ENCODE peak calls at places on chromosomes 2 and 18, in ten cellular contexts. One of them, this sample, is unnamed.
A peak's percentile ranks its signal among the peaks of the same experiment; 100 is the strongest.

GRCh38 chr2:25700221-25700660 is 26.9 kb upstream of the DTNB start:
- DNase-seq in Kasumi-1: peak; percentile 60
- DNase-seq in sigmoid colon: no peak
- DNase-seq in H9: peak; percentile 39
- DNase-seq in NCI-H510A: no peak
- DNase-seq in posterior vena cava: no peak
- DNase-seq in G401: peak; percentile 83
- DNase-seq in pons: peak; percentile 39
- DNase-seq in endothelial cell of umbilical vein: peak; percentile 73
- DNase-seq in choroid plexus epithelial cell: peak; percentile 66
- DNase-seq in this sample: peak; percentile 52

GRCh38 chr2:110854355-110855081 is 122.1 kb downstream of the ACOXL start:
- DNase-seq in Kasumi-1: peak; percentile 18
- DNase-seq in sigmoid colon: no peak
- DNase-seq in H9: peak; percentile 47
- DNase-seq in NCI-H510A: no peak
- DNase-seq in posterior vena cava: no peak
- DNase-seq in G401: no peak
- DNase-seq in pons: no peak
- DNase-seq in endothelial cell of umbilical vein: no peak
- DNase-seq in choroid plexus epithelial cell: no peak
- DNase-seq in this sample: no peak

GRCh38 chr2:19261061-19261460 is 97.4 kb downstream of the OSR1 start:
- DNase-seq in Kasumi-1: no peak
- DNase-seq in sigmoid colon: no peak
- DNase-seq in H9: no peak
- DNase-seq in NCI-H510A: no peak
- DNase-seq in posterior vena cava: no peak
- DNase-seq in G401: no peak
- DNase-seq in pons: no peak
- DNase-seq in endothelial cell of umbilical vein: no peak
- DNase-seq in choroid plexus epithelial cell: no peak
- DNase-seq in this sample: no peak

GRCh38 chr2:95386031-95386430 is 16.5 kb upstream of the FAHD2A start:
- DNase-seq in Kasumi-1: no peak
- DNase-seq in sigmoid colon: no peak
- DNase-seq in H9: no peak
- DNase-seq in NCI-H510A: no peak
- DNase-seq in posterior vena cava: peak; percentile 62
- DNase-seq in G401: no peak
- DNase-seq in pons: no peak
- DNase-seq in endothelial cell of umbilical vein: no peak
- DNase-seq in choroid plexus epithelial cell: no peak
- DNase-seq in this sample: no peak

GRCh38 chr2:12416600-12416999 is 300.1 kb upstream of the TRIB2 start:
- DNase-seq in Kasumi-1: peak; percentile 35
- DNase-seq in sigmoid colon: peak; percentile 72
- DNase-seq in H9: no peak
- DNase-seq in NCI-H510A: no peak
- DNase-seq in posterior vena cava: no peak
- DNase-seq in G401: no peak
- DNase-seq in pons: no peak
- DNase-seq in endothelial cell of umbilical vein: peak; percentile 57
- DNase-seq in choroid plexus epithelial cell: peak; percentile 82
- DNase-seq in this sample: no peak

GRCh38 chr2:193963472-193964119 is 1693.4 kb upstream of the SLC39A10 start:
- DNase-seq in Kasumi-1: peak; percentile 55
- DNase-seq in sigmoid colon: no peak
- DNase-seq in H9: no peak
- DNase-seq in NCI-H510A: no peak
- DNase-seq in posterior vena cava: no peak
- DNase-seq in G401: no peak
- DNase-seq in pons: peak; percentile 65
- DNase-seq in endothelial cell of umbilical vein: peak; percentile 65
- DNase-seq in choroid plexus epithelial cell: peak; percentile 80
- DNase-seq in this sample: peak; percentile 53

GRCh38 chr18:55847960-55848359 is 260.0 kb upstream of the TCF4 start:
- DNase-seq in Kasumi-1: no peak
- DNase-seq in sigmoid colon: no peak
- DNase-seq in H9: no peak
- DNase-seq in NCI-H510A: no peak
- DNase-seq in posterior vena cava: no peak
- DNase-seq in G401: no peak
- DNase-seq in pons: no peak
- DNase-seq in endothelial cell of umbilical vein: no peak
- DNase-seq in choroid plexus epithelial cell: no peak
- DNase-seq in this sample: no peak

GRCh38 chr18:57436193-57436964 is 1.2 kb downstream of the ONECUT2 start:
- DNase-seq in Kasumi-1: no peak
- DNase-seq in sigmoid colon: no peak
- DNase-seq in H9: no peak
- DNase-seq in NCI-H510A: no peak
- DNase-seq in posterior vena cava: no peak
- DNase-seq in G401: no peak
- DNase-seq in pons: no peak
- DNase-seq in endothelial cell of umbilical vein: no peak
- DNase-seq in choroid plexus epithelial cell: no peak
- DNase-seq in this sample: no peak

GRCh38 chr18:34330308-34330707 is 105.6 kb upstream of the NOL4 start:
- DNase-seq in Kasumi-1: no peak
- DNase-seq in sigmoid colon: no peak
- DNase-seq in H9: no peak
- DNase-seq in NCI-H510A: no peak
- DNase-seq in posterior vena cava: no peak
- DNase-seq in G401: no peak
- DNase-seq in pons: no peak
- DNase-seq in endothelial cell of umbilical vein: no peak
- DNase-seq in choroid plexus epithelial cell: no peak
- DNase-seq in this sample: no peak

GRCh38 chr2:31071741-31072140 is 66.5 kb downstream of the GALNT14 start:
- DNase-seq in Kasumi-1: no peak
- DNase-seq in sigmoid colon: no peak
- DNase-seq in H9: no peak
- DNase-seq in NCI-H510A: no peak
- DNase-seq in posterior vena cava: no peak
- DNase-seq in G401: no peak
- DNase-seq in pons: no peak
- DNase-seq in endothelial cell of umbilical vein: no peak
- DNase-seq in choroid plexus epithelial cell: no peak
- DNase-seq in this sample: no peak

GRCh38 chr18:61502472-61502871 is 169.2 kb downstream of the CDH20 start:
- DNase-seq in Kasumi-1: peak; percentile 71
- DNase-seq in sigmoid colon: no peak
- DNase-seq in H9: peak; percentile 50
- DNase-seq in NCI-H510A: no peak
- DNase-seq in posterior vena cava: no peak
- DNase-seq in G401: peak; percentile 80
- DNase-seq in pons: peak; percentile 90
- DNase-seq in endothelial cell of umbilical vein: peak; percentile 65
- DNase-seq in choroid plexus epithelial cell: peak; percentile 86
- DNase-seq in this sample: peak; percentile 36

GRCh38 chr2:69032336-69032735 is 19.4 kb downstream of the ANTXR1 start:
- DNase-seq in Kasumi-1: no peak
- DNase-seq in sigmoid colon: no peak
- DNase-seq in H9: no peak
- DNase-seq in NCI-H510A: no peak
- DNase-seq in posterior vena cava: no peak
- DNase-seq in G401: no peak
- DNase-seq in pons: no peak
- DNase-seq in endothelial cell of umbilical vein: peak; percentile 43
- DNase-seq in choroid plexus epithelial cell: no peak
- DNase-seq in this sample: no peak

GRCh38 chr2:128641421-128642095 is 322.9 kb upstream of the HS6ST1 start:
- DNase-seq in Kasumi-1: no peak
- DNase-seq in sigmoid colon: peak; percentile 34
- DNase-seq in H9: peak; percentile 21
- DNase-seq in NCI-H510A: no peak
- DNase-seq in posterior vena cava: peak; percentile 41
- DNase-seq in G401: no peak
- DNase-seq in pons: no peak
- DNase-seq in endothelial cell of umbilical vein: no peak
- DNase-seq in choroid plexus epithelial cell: no peak
- DNase-seq in this sample: no peak

GRCh38 chr2:123303735-123304134 is 721.4 kb upstream of the CNTNAP5 start:
- DNase-seq in Kasumi-1: no peak
- DNase-seq in sigmoid colon: no peak
- DNase-seq in H9: no peak
- DNase-seq in NCI-H510A: no peak
- DNase-seq in posterior vena cava: no peak
- DNase-seq in G401: no peak
- DNase-seq in pons: no peak
- DNase-seq in endothelial cell of umbilical vein: no peak
- DNase-seq in choroid plexus epithelial cell: no peak
- DNase-seq in this sample: no peak

GRCh38 chr2:67846341-67847070 is 216.3 kb downstream of the C1D start:
- DNase-seq in Kasumi-1: peak; percentile 39
- DNase-seq in sigmoid colon: peak; percentile 98
- DNase-seq in H9: peak; percentile 78
- DNase-seq in NCI-H510A: peak; percentile 86
- DNase-seq in posterior vena cava: peak; percentile 82
- DNase-seq in G401: peak; percentile 90
- DNase-seq in pons: peak; percentile 82
- DNase-seq in endothelial cell of umbilical vein: peak; percentile 96
- DNase-seq in choroid plexus epithelial cell: peak; percentile 99
- DNase-seq in this sample: peak; percentile 28

GRCh38 chr2:88125344-88125923 is 2.4 kb downstream of the FABP1 start:
- DNase-seq in Kasumi-1: no peak
- DNase-seq in sigmoid colon: no peak
- DNase-seq in H9: no peak
- DNase-seq in NCI-H510A: no peak
- DNase-seq in posterior vena cava: no peak
- DNase-seq in G401: no peak
- DNase-seq in pons: no peak
- DNase-seq in endothelial cell of umbilical vein: no peak
- DNase-seq in choroid plexus epithelial cell: no peak
- DNase-seq in this sample: no peak

GRCh38 chr2:207256026-207256425 is 90.3 kb upstream of the KLF7 start:
- DNase-seq in Kasumi-1: no peak
- DNase-seq in sigmoid colon: no peak
- DNase-seq in H9: no peak
- DNase-seq in NCI-H510A: no peak
- DNase-seq in posterior vena cava: no peak
- DNase-seq in G401: no peak
- DNase-seq in pons: peak; percentile 73
- DNase-seq in endothelial cell of umbilical vein: no peak
- DNase-seq in choroid plexus epithelial cell: no peak
- DNase-seq in this sample: no peak

GRCh38 chr2:96470636-96471035 is 34.5 kb downstream of the NEURL3 start:
- DNase-seq in Kasumi-1: no peak
- DNase-seq in sigmoid colon: no peak
- DNase-seq in H9: peak; percentile 92
- DNase-seq in NCI-H510A: no peak
- DNase-seq in posterior vena cava: peak; percentile 88
- DNase-seq in G401: no peak
- DNase-seq in pons: peak; percentile 34
- DNase-seq in endothelial cell of umbilical vein: peak; percentile 54
- DNase-seq in choroid plexus epithelial cell: peak; percentile 17
- DNase-seq in this sample: no peak

GRCh38 chr2:46379213-46380037 is 82.2 kb downstream of the EPAS1 start:
- DNase-seq in Kasumi-1: no peak
- DNase-seq in sigmoid colon: no peak
- DNase-seq in H9: peak; percentile 12
- DNase-seq in NCI-H510A: no peak
- DNase-seq in posterior vena cava: no peak
- DNase-seq in G401: no peak
- DNase-seq in pons: no peak
- DNase-seq in endothelial cell of umbilical vein: no peak
- DNase-seq in choroid plexus epithelial cell: peak; percentile 45
- DNase-seq in this sample: peak; percentile 14

GRCh38 chr2:157267476-157267875 is 10.0 kb downstream of the GALNT5 start:
- DNase-seq in Kasumi-1: no peak
- DNase-seq in sigmoid colon: no peak
- DNase-seq in H9: no peak
- DNase-seq in NCI-H510A: no peak
- DNase-seq in posterior vena cava: no peak
- DNase-seq in G401: no peak
- DNase-seq in pons: no peak
- DNase-seq in endothelial cell of umbilical vein: no peak
- DNase-seq in choroid plexus epithelial cell: no peak
- DNase-seq in this sample: no peak

GRCh38 chr18:48662021-48662661 is 123.3 kb downstream of the CTIF start:
- DNase-seq in Kasumi-1: peak; percentile 92
- DNase-seq in sigmoid colon: peak; percentile 45
- DNase-seq in H9: no peak
- DNase-seq in NCI-H510A: no peak
- DNase-seq in posterior vena cava: no peak
- DNase-seq in G401: no peak
- DNase-seq in pons: no peak
- DNase-seq in endothelial cell of umbilical vein: no peak
- DNase-seq in choroid plexus epithelial cell: peak; percentile 82
- DNase-seq in this sample: no peak

GRCh38 chr2:14746133-14746532 is 113.6 kb downstream of the LRATD1 start:
- DNase-seq in Kasumi-1: no peak
- DNase-seq in sigmoid colon: no peak
- DNase-seq in H9: no peak
- DNase-seq in NCI-H510A: no peak
- DNase-seq in posterior vena cava: no peak
- DNase-seq in G401: no peak
- DNase-seq in pons: no peak
- DNase-seq in endothelial cell of umbilical vein: no peak
- DNase-seq in choroid plexus epithelial cell: no peak
- DNase-seq in this sample: no peak

GRCh38 chr2:94986392-94986963 is 39.0 kb upstream of the MAL start:
- DNase-seq in Kasumi-1: peak; percentile 49
- DNase-seq in sigmoid colon: no peak
- DNase-seq in H9: peak; percentile 62
- DNase-seq in NCI-H510A: peak; percentile 10
- DNase-seq in posterior vena cava: peak; percentile 79
- DNase-seq in G401: peak; percentile 34
- DNase-seq in pons: peak; percentile 81
- DNase-seq in endothelial cell of umbilical vein: peak; percentile 52
- DNase-seq in choroid plexus epithelial cell: peak; percentile 86
- DNase-seq in this sample: peak; percentile 2

This sample was measured in NCI-H446.